ENCODE peak calls at places on chromosomes 11 and 22, in ten cellular contexts. Z, J, Y, K, E, N, C, L, W and P are unnamed samples.

GRCh38 chr11:33445761-33446161 is 188.6 kb downstream of the HIPK3 start:
- DNase-seq in K (peak; percentile 70), J (no peak), Z (no peak), C (no peak), W (peak; percentile 77), E (no peak), N (peak; percentile 76), Y (no peak), L (peak; percentile 12), P (no peak)

GRCh38 chr11:129280027-129280811 is 88.1 kb upstream of the ARHGAP32 start:
- DNase-seq in W (peak; percentile 81), K (peak; percentile 65), J (no peak), N (peak; percentile 65), L (peak; percentile 12), C (no peak), Y (peak; percentile 32), Z (no peak), E (no peak), P (peak; percentile 85)

GRCh38 chr22:32697331-32697995 is 104.0 kb upstream of the TIMP3 start:
- DNase-seq in W (no peak), J (no peak), Y (no peak), E (no peak), L (no peak), K (no peak), N (no peak), Z (no peak), C (no peak), P (no peak)

GRCh38 chr11:64842366-64842759 is 2.1 kb downstream of the CDC42BPG start:
- DNase-seq in C (no peak), Y (no peak), E (no peak), K (no peak), Z (peak; percentile 31), L (no peak), W (no peak), J (no peak), N (no peak), P (peak; percentile 86)

GRCh38 chr11:44566559-44566949 is 1.1 kb downstream of the CD82 start:
- DNase-seq in W (no peak), C (no peak), L (no peak), Z (no peak), E (no peak), Y (no peak), K (no peak), J (no peak), N (no peak), P (no peak)

GRCh38 chr11:4418403-4418802 is 24.9 kb upstream of the TRIM21 start:
- DNase-seq in J (no peak), K (no peak), Y (no peak), E (no peak), W (no peak), N (no peak), L (no peak), C (no peak), Z (no peak), P (no peak)

GRCh38 chr11:111941963-111942362 is 4.8 kb downstream of the DIXDC1 start:
- DNase-seq in C (no peak), E (no peak), L (no peak), Y (no peak), N (no peak), W (peak; percentile 34), J (no peak), Z (no peak), K (no peak), P (peak; percentile 77)

GRCh38 chr11:3138178-3139085 is 26.7 kb downstream of the OSBPL5 start:
- DNase-seq in C (no peak), Y (no peak), E (peak; percentile 43), N (no peak), L (no peak), J (no peak), K (no peak), Z (peak; percentile 38), W (no peak), P (peak; percentile 52)

GRCh38 chr22:23088199-23088604 is 17.9 kb downstream of the GNAZ start:
- DNase-seq in E (peak; percentile 56), K (no peak), W (no peak), L (no peak), Z (no peak), C (no peak), Y (no peak), N (no peak), J (no peak), P (no peak)

GRCh38 chr11:101091781-101092180 is 37.8 kb downstream of the PGR start:
- DNase-seq in C (no peak), L (no peak), J (no peak), E (no peak), K (no peak), Y (no peak), N (no peak), W (no peak), Z (no peak), P (no peak)

GRCh38 chr22:49975543-49976389 is 15.2 kb downstream of the PIM3 start:
- DNase-seq in C (no peak), K (no peak), Z (peak; percentile 52), N (peak; percentile 22), E (peak; percentile 36), L (no peak), Y (no peak), W (peak; percentile 28), J (no peak), P (peak; percentile 69)

GRCh38 chr22:46464701-46465347 is 72.6 kb downstream of the CELSR1 start:
- DNase-seq in W (no peak), J (no peak), Z (no peak), L (no peak), N (no peak), E (no peak), Y (no peak), K (no peak), C (no peak), P (no peak)

GRCh38 chr11:70290341-70291065 is 20.0 kb downstream of the PPFIA1 start:
- DNase-seq in L (no peak), K (no peak), E (no peak), J (no peak), C (no peak), W (no peak), N (no peak), Y (no peak), Z (no peak), P (no peak)
- H3K4me1 ChIP-seq in L (peaks cover 5% of the 10 kb centered on the region), K (no peaks in the 10 kb centered on the region), E (no peaks in the 10 kb centered on the region), J (no peaks in the 10 kb centered on the region), C (no peaks in the 10 kb centered on the region), W (no peaks in the 10 kb centered on the region), N (no peaks in the 10 kb centered on the region), Y (no peaks in the 10 kb centered on the region), Z (no peaks in the 10 kb centered on the region), P (no peaks in the 10 kb centered on the region)

DNA sequence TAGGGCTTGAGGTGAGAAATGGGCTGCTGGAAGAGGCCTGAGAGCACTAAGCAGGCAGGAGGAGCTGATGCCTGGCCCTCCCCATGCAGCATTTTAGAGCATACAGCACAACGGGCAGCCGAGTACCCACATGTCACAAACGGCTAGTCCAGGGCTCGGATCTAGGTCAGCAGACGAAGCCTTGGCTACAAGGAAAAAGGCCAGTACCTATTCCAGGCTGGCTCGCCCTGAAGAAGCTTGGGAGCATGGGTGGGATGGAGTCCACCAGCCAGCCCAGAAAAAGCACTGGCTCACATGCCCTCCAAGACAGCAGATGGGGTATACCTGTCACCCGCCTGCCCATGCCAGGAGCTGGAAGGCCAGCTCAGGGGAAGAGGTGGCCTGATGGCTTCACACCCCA is 9.6 kb downstream of the UFD1 start:
- DNase-seq in N (no peak), E (no peak), W (no peak), Y (no peak), C (no peak), J (no peak), L (no peak), K (no peak), Z (no peak), P (no peak)
- H3K36me3 ChIP-seq in N (peaks cover 39% of the 10 kb centered on the region), E (peaks cover 99% of the 10 kb centered on the region), W (peaks cover 49% of the 10 kb centered on the region), Y (peaks cover 41% of the 10 kb centered on the region), C (peaks cover 78% of the 10 kb centered on the region), J (peaks cover 22% of the 10 kb centered on the region), L (peaks cover 97% of the 10 kb centered on the region), K (peaks cover 87% of the 10 kb centered on the region), Z (no peaks in the 10 kb centered on the region), P (peaks cover 93% of the 10 kb centered on the region)

DNA sequence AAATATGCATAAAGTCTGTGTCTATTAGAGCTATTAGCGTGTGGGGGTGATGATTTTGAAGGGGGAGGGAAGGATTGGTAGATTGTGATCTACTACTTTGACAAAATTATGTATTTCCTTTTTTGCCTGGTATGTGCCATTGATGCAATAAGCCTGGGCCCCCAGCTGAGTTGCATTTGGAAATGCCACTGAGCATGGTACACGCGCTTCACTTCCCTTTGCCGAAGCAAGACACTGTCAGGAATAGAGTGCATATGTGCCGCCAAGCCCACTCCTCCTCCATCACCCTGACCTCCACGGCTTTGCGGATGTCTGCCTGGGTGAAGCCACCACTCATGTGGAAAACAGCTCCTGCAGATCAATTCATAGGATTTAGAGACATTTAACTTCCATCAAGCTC is 339.2 kb downstream of the DCDC1 start:
- DNase-seq in Y (no peak), J (no peak), K (no peak), C (no peak), E (no peak), N (no peak), Z (no peak), W (no peak), L (no peak), P (no peak)
- H2AFZ ChIP-seq in Y (no peak overlapping the region), J (no peak overlapping the region), K (no peak overlapping the region), C (no peak overlapping the region), E (no peak overlapping the region), N (no peak overlapping the region), Z (no peak overlapping the region), W (no peak overlapping the region), L (no peak overlapping the region), P (no peak overlapping the region)

GRCh38 chr11:60985501-60985900 is 14.0 kb downstream of the CD6 start:
- DNase-seq in N (no peak), E (no peak), L (no peak), Z (no peak), C (no peak), J (no peak), K (no peak), W (no peak), Y (no peak), P (no peak)

GRCh38 chr11:60984616-60985015 is 13.1 kb downstream of the CD6 start:
- DNase-seq in W (no peak), Z (no peak), J (no peak), E (no peak), N (no peak), K (no peak), L (no peak), Y (no peak), C (no peak), P (no peak)

GRCh38 chr11:60987577-60988277 is 16.2 kb downstream of the CD6 start:
- DNase-seq in Z (no peak), N (no peak), L (no peak), Y (no peak), C (no peak), W (no peak), K (no peak), E (no peak), J (no peak), P (no peak)

GRCh38 chr11:60984149-60984548 is 12.7 kb downstream of the CD6 start:
- DNase-seq in W (no peak), Y (no peak), E (no peak), C (no peak), N (no peak), L (no peak), J (no peak), K (no peak), Z (no peak), P (no peak)

GRCh38 chr11:60985991-60986915 is 14.8 kb downstream of the CD6 start:
- DNase-seq in E (no peak), Z (no peak), N (peak; percentile 38), L (no peak), J (peak; percentile 53), K (peak; percentile 46), W (peak; percentile 58), C (no peak), Y (peak; percentile 10), P (no peak)
- H3K4me1 ChIP-seq in E (no peaks in the 10 kb centered on the region), Z (no peaks in the 10 kb centered on the region), N (peaks cover 8% of the 10 kb centered on the region), L (peaks cover 2% of the 10 kb centered on the region), J (peaks cover 9% of the 10 kb centered on the region), K (peaks cover 3% of the 10 kb centered on the region), W (peaks cover 7% of the 10 kb centered on the region), C (no peaks in the 10 kb centered on the region), Y (peaks cover 3% of the 10 kb centered on the region), P (peaks cover 8% of the 10 kb centered on the region)